ENCODE peak calls at places on chromosome 12, in six cellular contexts. L is neuronal stem cell, W is Calu3, F is thoracic aorta, R is RWPE1, C is IMR-90. Y is an unnamed sample.

GRCh38 chr12:27260746-27261145 is 16.7 kb downstream of the STK38L start:
- DNase-seq in W (no peak), C (peak), L (no peak), F (no peak), R (no peak), Y (no peak)

GRCh38 chr12:1184402-1184801 is 193.4 kb downstream of the ERC1 start:
- DNase-seq in L (no peak), F (no peak), W (no peak), C (peak), R (no peak), Y (no peak)

GRCh38 chr12:68349083-68349700 is 17.0 kb upstream of the MDM1 start:
- DNase-seq in W (no peak), C (peak), R (no peak), F (no peak), L (no peak), Y (no peak)

GRCh38 chr12:51528852-51529545 is 62.0 kb upstream of the SCN8A start:
- DNase-seq in R (no peak), L (no peak), W (no peak), C (no peak), F (no peak), Y (no peak)

GRCh38 chr12:56522486-56523193 is 1.0 kb downstream of the RBMS2 start:
- DNase-seq in R (no peak), F (no peak), W (no peak), L (peak), C (peak), Y (no peak)

GRCh38 chr12:124252964-124253363 is 41.9 kb upstream of the RFLNA start:
- DNase-seq in W (no peak), F (no peak), L (no peak), C (no peak), R (no peak), Y (no peak)

GRCh38 chr12:113181975-113182374 is 3.3 kb downstream of the DDX54 start:
- DNase-seq in L (no peak), F (no peak), C (no peak), W (no peak), R (no peak), Y (no peak)

GRCh38 chr12:112217647-112218046 is 92.3 kb downstream of the TRAFD1 start:
- DNase-seq in C (no peak), W (no peak), F (no peak), R (no peak), L (no peak), Y (no peak)

GRCh38 chr12:49974231-49974675 is 1.5 kb downstream of the AQP6 start:
- DNase-seq in W (no peak), R (no peak), C (peak), L (no peak), F (no peak), Y (no peak)

Y was measured in GOT3.